ENCODE peak calls at places on chromosomes 7 and 10, in seven cellular contexts. R, K, H, Z, O, G and U are unnamed samples.

GRCh38 chr7:158657189-158657746 is 47.3 kb downstream of the NCAPG2 start:
- DNase-seq in R (no peak), K (no peak), O (no peak), H (peak; percentile 93), Z (no peak), G (no peak), U (no peak)

GRCh38 chr7:31051598-31052503 is at the start of gene ADCYAP1R1:
- DNase-seq in R (no peak), O (no peak), H (no peak), Z (peak; percentile 57), G (no peak), K (no peak), U (no peak)

GRCh38 chr7:133095119-133095671 is 13.3 kb upstream of the CHCHD3 start:
- DNase-seq in R (no peak), K (no peak), G (no peak), O (no peak), Z (no peak), H (no peak), U (no peak)

GRCh38 chr10:36634916-36635315 is 490.5 kb upstream of the ANKRD30A start:
- DNase-seq in G (no peak), Z (no peak), H (no peak), R (no peak), O (no peak), K (peak; percentile 2), U (no peak)

GRCh38 chr7:30934225-30934624 is 22.6 kb downstream of the AQP1 start:
- DNase-seq in O (no peak), K (no peak), R (no peak), Z (no peak), G (no peak), H (no peak), U (no peak)

GRCh38 chr10:75266945-75267344 is 31.2 kb upstream of the COMTD1 start:
- DNase-seq in R (no peak), O (no peak), Z (no peak), G (no peak), H (no peak), K (no peak), U (no peak)

GRCh38 chr7:149422065-149422913 is 38.6 kb downstream of the ZNF777 start:
- DNase-seq in H (peak; percentile 94), G (peak; percentile 86), O (peak; percentile 69), R (peak; percentile 78), Z (peak; percentile 68), K (peak; percentile 10), U (peak; percentile 55)

GRCh38 chr7:34060548-34060947 is 155.2 kb downstream of the BMPER start:
- DNase-seq in Z (no peak), G (no peak), R (no peak), H (no peak), O (no peak), K (no peak), U (no peak)

GRCh38 chr10:3178070-3178469 is 5.5 kb upstream of the PITRM1 start:
- DNase-seq in R (no peak), H (peak; percentile 46), K (no peak), G (no peak), O (no peak), Z (no peak), U (no peak)

GRCh38 chr10:47164126-47164799 is 135.7 kb upstream of the GDF10 start:
- DNase-seq in Z (no peak), G (no peak), O (no peak), H (no peak), R (no peak), K (no peak), U (no peak)

GRCh38 chr7:4774804-4775280 is 581 bp upstream of the AP5Z1 start:
- DNase-seq in H (peak; percentile 55), K (no peak), O (no peak), G (peak; percentile 90), R (peak; percentile 19), Z (no peak), U (peak; percentile 79)

GRCh38 chr7:107119376-107120100 is 49.3 kb upstream of the HBP1 start:
- DNase-seq in G (peak; percentile 70), O (no peak), K (no peak), Z (no peak), R (no peak), H (no peak), U (no peak)

GRCh38 chr10:102657984-102658724 is 13.9 kb downstream of the TRIM8 start:
- DNase-seq in H (no peak), K (no peak), O (no peak), G (no peak), Z (no peak), R (no peak), U (no peak)

GRCh38 chr10:18378766-18379165 is 238.5 kb downstream of the CACNB2 start:
- DNase-seq in H (no peak), Z (no peak), R (no peak), O (no peak), G (no peak), K (no peak), U (no peak)

GRCh38 chr7:6579446-6579845 is 2.2 kb downstream of the ZDHHC4 start:
- DNase-seq in G (peak; percentile 28), R (no peak), H (no peak), O (peak; percentile 37), K (no peak), Z (no peak), U (no peak)

GRCh38 chr10:131857156-131858117 is 43.4 kb upstream of the PPP2R2D start:
- DNase-seq in K (no peak), R (no peak), Z (no peak), H (no peak), G (no peak), O (no peak), U (no peak)